ENCODE peak calls at places on chromosomes 5 and 9, in four cellular contexts. One of them, this sample, is unnamed.

GRCh38 chr5:158531899-158532298 is 567.8 kb downstream of the EBF1 start:
- DNase-seq in HepG2: no peak
- DNase-seq in HCT116: no peak
- DNase-seq in K562: no peak
- DNase-seq in this sample: no peak

GRCh38 chr5:102755691-102756371 is 726 bp downstream of the PAM start:
- DNase-seq in HepG2: peak; percentile 76
- DNase-seq in HCT116: peak; percentile 69
- DNase-seq in K562: peak; percentile 26
- DNase-seq in this sample: no peak

GRCh38 chr5:54460181-54460919 is 4.9 kb downstream of the HSPB3 start:
- DNase-seq in HepG2: no peak
- DNase-seq in HCT116: no peak
- DNase-seq in K562: peak; percentile 59
- DNase-seq in this sample: no peak

GRCh38 chr5:42779083-42779482 is 22.5 kb downstream of the CCDC152 start:
- DNase-seq in HepG2: no peak
- DNase-seq in HCT116: no peak
- DNase-seq in K562: no peak
- DNase-seq in this sample: no peak

GRCh38 chr5:157744055-157745011 is 821 bp downstream of the LSM11 start:
- DNase-seq in HepG2: no peak
- DNase-seq in HCT116: no peak
- DNase-seq in K562: peak; percentile 65
- DNase-seq in this sample: no peak

GRCh38 chr5:172952034-172952511 is 7.2 kb upstream of the RPL26L1 start:
- DNase-seq in HepG2: no peak
- DNase-seq in HCT116: no peak
- DNase-seq in K562: no peak
- DNase-seq in this sample: no peak

GRCh38 chr5:180830253-180831138 is 27.9 kb upstream of the MGAT1 start:
- DNase-seq in HepG2: no peak
- DNase-seq in HCT116: no peak
- DNase-seq in K562: peak; percentile 79
- DNase-seq in this sample: no peak

GRCh38 chr5:145848854-145849253 is 13.7 kb upstream of the PRELID2 start:
- DNase-seq in HepG2: no peak
- DNase-seq in HCT116: peak; percentile 50
- DNase-seq in K562: no peak
- DNase-seq in this sample: no peak

GRCh38 chr9:130058887-130059286 is 5.2 kb downstream of the GPR107 start:
- DNase-seq in HepG2: no peak
- DNase-seq in HCT116: no peak
- DNase-seq in K562: no peak
- DNase-seq in this sample: no peak

GRCh38 chr9:90870646-90871326 is 69.2 kb downstream of the SYK start:
- DNase-seq in HepG2: peak; percentile 25
- DNase-seq in HCT116: peak; percentile 27
- DNase-seq in K562: peak; percentile 14
- DNase-seq in this sample: peak; percentile 17

GRCh38 chr9:131587331-131587730 is 42.0 kb downstream of the PRRT1B start:
- DNase-seq in HepG2: no peak
- DNase-seq in HCT116: no peak
- DNase-seq in K562: no peak
- DNase-seq in this sample: no peak

GRCh38 chr5:419970-420369 is 23.0 kb upstream of the EXOC3 start:
- DNase-seq in HepG2: no peak
- DNase-seq in HCT116: no peak
- DNase-seq in K562: no peak
- DNase-seq in this sample: no peak

GRCh38 chr9:131862261-131862660 is 122.4 kb upstream of the RAPGEF1 start:
- DNase-seq in HepG2: no peak
- DNase-seq in HCT116: no peak
- DNase-seq in K562: no peak
- DNase-seq in this sample: no peak

GRCh38 chr9:134559013-134559412 is 82.6 kb upstream of the COL5A1 start:
- DNase-seq in HepG2: no peak
- DNase-seq in HCT116: no peak
- DNase-seq in K562: no peak
- DNase-seq in this sample: no peak

GRCh38 chr5:42840279-42840678 is 28.6 kb upstream of the SELENOP start:
- DNase-seq in HepG2: peak; percentile 38
- DNase-seq in HCT116: no peak
- DNase-seq in K562: no peak
- DNase-seq in this sample: no peak

GRCh38 chr5:88724201-88724600 is 158.8 kb downstream of the MEF2C start:
- DNase-seq in HepG2: no peak
- DNase-seq in HCT116: peak; percentile 8
- DNase-seq in K562: no peak
- DNase-seq in this sample: no peak

GRCh38 chr5:38672059-38672791 is 115.8 kb upstream of the LIFR start:
- DNase-seq in HepG2: peak; percentile 64
- DNase-seq in HCT116: no peak
- DNase-seq in K562: no peak
- DNase-seq in this sample: no peak

GRCh38 chr9:31168161-31168560 is 1216.3 kb upstream of the ACO1 start:
- DNase-seq in HepG2: no peak
- DNase-seq in HCT116: no peak
- DNase-seq in K562: no peak
- DNase-seq in this sample: no peak

GRCh38 chr9:89786650-89787049 is 181.8 kb downstream of the GADD45G start:
- DNase-seq in HepG2: no peak
- DNase-seq in HCT116: no peak
- DNase-seq in K562: no peak
- DNase-seq in this sample: no peak

GRCh38 chr9:131709741-131710499 is 30.0 kb downstream of the RAPGEF1 start:
- DNase-seq in HepG2: no peak
- DNase-seq in HCT116: no peak
- DNase-seq in K562: no peak
- DNase-seq in this sample: no peak

GRCh38 chr9:87792831-87793288 is 66.9 kb downstream of the CTSL start:
- DNase-seq in HepG2: peak; percentile 46
- DNase-seq in HCT116: peak; percentile 63
- DNase-seq in K562: peak; percentile 86
- DNase-seq in this sample: no peak

GRCh38 chr9:31542384-31543055 is 841.9 kb upstream of the ACO1 start:
- DNase-seq in HepG2: peak; percentile 12
- DNase-seq in HCT116: no peak
- DNase-seq in K562: no peak
- DNase-seq in this sample: peak; percentile 7

GRCh38 chr5:5643481-5643880 is 221.0 kb downstream of the ICE1 start:
- DNase-seq in HepG2: no peak
- DNase-seq in HCT116: no peak
- DNase-seq in K562: no peak
- DNase-seq in this sample: no peak

GRCh38 chr5:168656633-168657032 is 77.5 kb upstream of the PANK3 start:
- DNase-seq in HepG2: no peak
- DNase-seq in HCT116: no peak
- DNase-seq in K562: no peak
- DNase-seq in this sample: no peak

GRCh38 chr5:155103164-155103563 is 89.6 kb downstream of the KIF4B start:
- DNase-seq in HepG2: no peak
- DNase-seq in HCT116: no peak
- DNase-seq in K562: no peak
- DNase-seq in this sample: no peak

GRCh38 chr9:98092633-98092971 is 26.4 kb downstream of the TRIM14 start:
- DNase-seq in HepG2: no peak
- DNase-seq in HCT116: no peak
- DNase-seq in K562: no peak
- DNase-seq in this sample: no peak

GRCh38 chr5:170681013-170681433 is 102.5 kb upstream of the GABRP start:
- DNase-seq in HepG2: no peak
- DNase-seq in HCT116: no peak
- DNase-seq in K562: peak; percentile 24
- DNase-seq in this sample: no peak

GRCh38 chr9:78811562-78812276 is 514.8 kb downstream of the PSAT1 start:
- DNase-seq in HepG2: no peak
- DNase-seq in HCT116: no peak
- DNase-seq in K562: no peak
- DNase-seq in this sample: no peak

GRCh38 chr9:136310273-136311030 is 6.6 kb upstream of the CCDC187 start:
- DNase-seq in HepG2: no peak
- DNase-seq in HCT116: no peak
- DNase-seq in K562: no peak
- DNase-seq in this sample: no peak

DNA sequence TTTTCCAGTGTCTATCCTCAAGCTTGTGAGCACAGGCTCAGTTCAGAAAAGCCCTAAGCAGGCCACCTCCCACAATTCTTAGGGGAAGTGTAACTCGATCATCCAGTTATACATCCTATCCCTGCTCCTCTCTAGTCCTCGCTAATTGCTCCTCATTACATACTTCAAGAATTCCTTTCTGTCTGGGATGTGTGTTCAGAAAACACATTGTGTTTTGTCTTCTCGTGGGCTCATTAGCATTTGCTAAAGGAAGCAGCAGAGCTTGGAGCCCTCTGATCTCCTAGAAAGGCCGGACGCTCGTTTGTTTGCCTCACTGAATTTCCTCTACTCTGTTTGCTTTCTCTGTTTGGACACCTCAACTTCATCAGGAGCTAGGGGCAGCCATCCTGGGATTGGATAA is 268.2 kb upstream of the RFX3 start:
- DNase-seq in HepG2: peak; percentile 88
- DNase-seq in HCT116: no peak
- DNase-seq in K562: no peak
- DNase-seq in this sample: no peak
- TF ChIP-seq TCF7L2 in HepG2: no peak
- TF ChIP-seq TCF7L2 in HCT116: no peak
- TF ChIP-seq TCF7L2 in K562: no peak
- TF ChIP-seq TCF7L2 in this sample: no peak

GRCh38 chr9:124068248-124068647 is 56.7 kb downstream of the LHX2 start:
- DNase-seq in HepG2: no peak
- DNase-seq in HCT116: no peak
- DNase-seq in K562: no peak
- DNase-seq in this sample: no peak
- TF ChIP-seq TCF7L2 in HepG2: no peak
- TF ChIP-seq TCF7L2 in HCT116: no peak
- TF ChIP-seq TCF7L2 in K562: no peak
- TF ChIP-seq TCF7L2 in this sample: no peak

GRCh38 chr9:111805841-111806241 is 11.1 kb upstream of the SHOC1 start:
- DNase-seq in HepG2: no peak
- DNase-seq in HCT116: peak; percentile 10
- DNase-seq in K562: no peak
- DNase-seq in this sample: peak; percentile 55
- TF ChIP-seq TCF7L2 in HepG2: no peak
- TF ChIP-seq TCF7L2 in HCT116: no peak
- TF ChIP-seq TCF7L2 in K562: no peak
- TF ChIP-seq TCF7L2 in this sample: no peak

GRCh38 chr5:92944903-92945629 is 636.0 kb downstream of the NR2F1-AS1 start:
- DNase-seq in HepG2: peak; percentile 83
- DNase-seq in HCT116: no peak
- DNase-seq in K562: no peak
- DNase-seq in this sample: no peak
- TF ChIP-seq TCF7L2 in HepG2: no peak
- TF ChIP-seq TCF7L2 in HCT116: no peak
- TF ChIP-seq TCF7L2 in K562: no peak
- TF ChIP-seq TCF7L2 in this sample: peak; percentile 92

This sample was measured in Panc1.